ENCODE peak calls at places on chromosomes 2 and 18, in ten cellular contexts. One of them, this sample, is unnamed.

GRCh38 chr2:29700560-29700959 is 220.8 kb downstream of the ALK start:
- DNase-seq in DND-41: no peak
- DNase-seq in GM23248: peak; percentile 50
- DNase-seq in sigmoid colon: no peak
- DNase-seq in ovary: no peak
- DNase-seq in PC-3: peak; percentile 65
- DNase-seq in WERI-Rb-1: no peak
- DNase-seq in heart left ventricle: no peak
- DNase-seq in right lobe of liver: no peak
- DNase-seq in right atrium auricular region: no peak
- DNase-seq in this sample: no peak

GRCh38 chr2:194319222-194319992 is 1337.6 kb upstream of the SLC39A10 start:
- DNase-seq in DND-41: no peak
- DNase-seq in GM23248: no peak
- DNase-seq in sigmoid colon: no peak
- DNase-seq in ovary: no peak
- DNase-seq in PC-3: no peak
- DNase-seq in WERI-Rb-1: no peak
- DNase-seq in heart left ventricle: no peak
- DNase-seq in right lobe of liver: no peak
- DNase-seq in right atrium auricular region: no peak
- DNase-seq in this sample: peak; percentile 9

GRCh38 chr2:233458031-233458610 is 103.8 kb downstream of the DGKD start:
- DNase-seq in DND-41: no peak
- DNase-seq in GM23248: no peak
- DNase-seq in sigmoid colon: no peak
- DNase-seq in ovary: no peak
- DNase-seq in PC-3: no peak
- DNase-seq in WERI-Rb-1: no peak
- DNase-seq in heart left ventricle: no peak
- DNase-seq in right lobe of liver: no peak
- DNase-seq in right atrium auricular region: no peak
- DNase-seq in this sample: no peak

GRCh38 chr2:199895406-199895805 is 15.7 kb upstream of the C2orf69 start:
- DNase-seq in DND-41: no peak
- DNase-seq in GM23248: peak; percentile 40
- DNase-seq in sigmoid colon: no peak
- DNase-seq in ovary: no peak
- DNase-seq in PC-3: no peak
- DNase-seq in WERI-Rb-1: no peak
- DNase-seq in heart left ventricle: no peak
- DNase-seq in right lobe of liver: no peak
- DNase-seq in right atrium auricular region: no peak
- DNase-seq in this sample: no peak

GRCh38 chr18:75391275-75392115 is 36.0 kb downstream of the SMIM21 start:
- DNase-seq in DND-41: no peak
- DNase-seq in GM23248: no peak
- DNase-seq in sigmoid colon: no peak
- DNase-seq in ovary: no peak
- DNase-seq in PC-3: no peak
- DNase-seq in WERI-Rb-1: no peak
- DNase-seq in heart left ventricle: peak; percentile 38
- DNase-seq in right lobe of liver: no peak
- DNase-seq in right atrium auricular region: no peak
- DNase-seq in this sample: no peak

GRCh38 chr2:52611757-52612156 is 1155.8 kb upstream of the CHAC2 start:
- DNase-seq in DND-41: no peak
- DNase-seq in GM23248: no peak
- DNase-seq in sigmoid colon: no peak
- DNase-seq in ovary: no peak
- DNase-seq in PC-3: no peak
- DNase-seq in WERI-Rb-1: no peak
- DNase-seq in heart left ventricle: no peak
- DNase-seq in right lobe of liver: no peak
- DNase-seq in right atrium auricular region: no peak
- DNase-seq in this sample: no peak

GRCh38 chr2:172889287-172889686 is 153.6 kb downstream of the RAPGEF4 start:
- DNase-seq in DND-41: no peak
- DNase-seq in GM23248: no peak
- DNase-seq in sigmoid colon: no peak
- DNase-seq in ovary: no peak
- DNase-seq in PC-3: no peak
- DNase-seq in WERI-Rb-1: no peak
- DNase-seq in heart left ventricle: no peak
- DNase-seq in right lobe of liver: no peak
- DNase-seq in right atrium auricular region: no peak
- DNase-seq in this sample: no peak

GRCh38 chr2:237653791-237654558 is 26.6 kb downstream of the LRRFIP1 start:
- DNase-seq in DND-41: no peak
- DNase-seq in GM23248: no peak
- DNase-seq in sigmoid colon: no peak
- DNase-seq in ovary: no peak
- DNase-seq in PC-3: no peak
- DNase-seq in WERI-Rb-1: no peak
- DNase-seq in heart left ventricle: no peak
- DNase-seq in right lobe of liver: no peak
- DNase-seq in right atrium auricular region: no peak
- DNase-seq in this sample: no peak

GRCh38 chr18:55343396-55344073 is 244.5 kb downstream of the TCF4 start:
- DNase-seq in DND-41: no peak
- DNase-seq in GM23248: peak; percentile 66
- DNase-seq in sigmoid colon: no peak
- DNase-seq in ovary: no peak
- DNase-seq in PC-3: peak; percentile 46
- DNase-seq in WERI-Rb-1: no peak
- DNase-seq in heart left ventricle: no peak
- DNase-seq in right lobe of liver: no peak
- DNase-seq in right atrium auricular region: no peak
- DNase-seq in this sample: no peak

GRCh38 chr2:96493072-96493471 is 12.1 kb downstream of the NEURL3 start:
- DNase-seq in DND-41: no peak
- DNase-seq in GM23248: no peak
- DNase-seq in sigmoid colon: no peak
- DNase-seq in ovary: no peak
- DNase-seq in PC-3: peak; percentile 70
- DNase-seq in WERI-Rb-1: no peak
- DNase-seq in heart left ventricle: no peak
- DNase-seq in right lobe of liver: no peak
- DNase-seq in right atrium auricular region: no peak
- DNase-seq in this sample: no peak

GRCh38 chr2:100494712-100495111 is 24.4 kb downstream of the NMS start:
- DNase-seq in DND-41: no peak
- DNase-seq in GM23248: no peak
- DNase-seq in sigmoid colon: no peak
- DNase-seq in ovary: no peak
- DNase-seq in PC-3: no peak
- DNase-seq in WERI-Rb-1: no peak
- DNase-seq in heart left ventricle: no peak
- DNase-seq in right lobe of liver: no peak
- DNase-seq in right atrium auricular region: no peak
- DNase-seq in this sample: no peak

GRCh38 chr2:9796056-9796792 is 47.0 kb upstream of the TAF1B start:
- DNase-seq in DND-41: no peak
- DNase-seq in GM23248: no peak
- DNase-seq in sigmoid colon: no peak
- DNase-seq in ovary: no peak
- DNase-seq in PC-3: no peak
- DNase-seq in WERI-Rb-1: peak; percentile 34
- DNase-seq in heart left ventricle: peak; percentile 18
- DNase-seq in right lobe of liver: no peak
- DNase-seq in right atrium auricular region: no peak
- DNase-seq in this sample: peak; percentile 62

GRCh38 chr2:26162963-26163362 is 9.9 kb upstream of the GAREM2 start:
- DNase-seq in DND-41: no peak
- DNase-seq in GM23248: no peak
- DNase-seq in sigmoid colon: peak; percentile 6
- DNase-seq in ovary: no peak
- DNase-seq in PC-3: no peak
- DNase-seq in WERI-Rb-1: no peak
- DNase-seq in heart left ventricle: no peak
- DNase-seq in right lobe of liver: peak; percentile 22
- DNase-seq in right atrium auricular region: no peak
- DNase-seq in this sample: no peak

GRCh38 chr2:26168785-26169184 is 4.1 kb upstream of the GAREM2 start:
- DNase-seq in DND-41: no peak
- DNase-seq in GM23248: no peak
- DNase-seq in sigmoid colon: peak; percentile 45
- DNase-seq in ovary: no peak
- DNase-seq in PC-3: no peak
- DNase-seq in WERI-Rb-1: no peak
- DNase-seq in heart left ventricle: no peak
- DNase-seq in right lobe of liver: peak; percentile 17
- DNase-seq in right atrium auricular region: no peak
- DNase-seq in this sample: no peak

GRCh38 chr2:26164231-26164630 is 8.7 kb upstream of the GAREM2 start:
- DNase-seq in DND-41: no peak
- DNase-seq in GM23248: no peak
- DNase-seq in sigmoid colon: peak; percentile 5
- DNase-seq in ovary: no peak
- DNase-seq in PC-3: no peak
- DNase-seq in WERI-Rb-1: no peak
- DNase-seq in heart left ventricle: no peak
- DNase-seq in right lobe of liver: peak; percentile 59
- DNase-seq in right atrium auricular region: no peak
- DNase-seq in this sample: no peak

GRCh38 chr2:26164641-26165211 is 8.2 kb upstream of the GAREM2 start:
- DNase-seq in DND-41: no peak
- DNase-seq in GM23248: no peak
- DNase-seq in sigmoid colon: peak; percentile 22
- DNase-seq in ovary: no peak
- DNase-seq in PC-3: no peak
- DNase-seq in WERI-Rb-1: no peak
- DNase-seq in heart left ventricle: no peak
- DNase-seq in right lobe of liver: peak; percentile 17
- DNase-seq in right atrium auricular region: no peak
- DNase-seq in this sample: no peak

DNA sequence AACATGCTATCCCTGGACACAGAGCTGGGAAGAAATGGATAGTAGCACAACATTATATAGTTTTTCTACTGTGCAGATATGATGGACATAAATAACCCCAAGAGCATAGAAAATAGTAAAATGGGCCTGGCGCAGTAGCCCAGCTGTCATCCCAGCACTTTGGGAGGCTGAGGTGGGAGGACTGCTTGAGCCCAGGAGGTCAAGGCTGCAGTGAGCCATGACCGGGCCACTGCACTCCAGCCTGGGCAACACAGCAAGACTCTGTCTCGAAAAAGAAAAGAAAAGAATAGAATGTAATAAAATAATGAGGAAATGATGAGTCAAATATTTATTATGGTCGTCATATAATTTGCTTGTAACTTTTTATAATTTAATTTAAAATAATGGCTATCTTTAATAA is 7.5 kb upstream of the GAREM2 start:
- DNase-seq in DND-41: no peak
- DNase-seq in GM23248: no peak
- DNase-seq in sigmoid colon: no peak
- DNase-seq in ovary: no peak
- DNase-seq in PC-3: no peak
- DNase-seq in WERI-Rb-1: no peak
- DNase-seq in heart left ventricle: no peak
- DNase-seq in right lobe of liver: peak; percentile 4
- DNase-seq in right atrium auricular region: no peak
- DNase-seq in this sample: no peak
- H3K36me3 ChIP-seq in DND-41: no peaks in the 10 kb centered on the region
- H3K36me3 ChIP-seq in GM23248: no peaks in the 10 kb centered on the region
- H3K36me3 ChIP-seq in sigmoid colon: no peaks in the 10 kb centered on the region
- H3K36me3 ChIP-seq in ovary: no peaks in the 10 kb centered on the region
- H3K36me3 ChIP-seq in PC-3: no peaks in the 10 kb centered on the region
- H3K36me3 ChIP-seq in WERI-Rb-1: no peaks in the 10 kb centered on the region
- H3K36me3 ChIP-seq in heart left ventricle: no peaks in the 10 kb centered on the region
- H3K36me3 ChIP-seq in right lobe of liver: no peaks in the 10 kb centered on the region
- H3K36me3 ChIP-seq in right atrium auricular region: no peaks in the 10 kb centered on the region
- H3K36me3 ChIP-seq in this sample: no peaks in the 10 kb centered on the region

DNA sequence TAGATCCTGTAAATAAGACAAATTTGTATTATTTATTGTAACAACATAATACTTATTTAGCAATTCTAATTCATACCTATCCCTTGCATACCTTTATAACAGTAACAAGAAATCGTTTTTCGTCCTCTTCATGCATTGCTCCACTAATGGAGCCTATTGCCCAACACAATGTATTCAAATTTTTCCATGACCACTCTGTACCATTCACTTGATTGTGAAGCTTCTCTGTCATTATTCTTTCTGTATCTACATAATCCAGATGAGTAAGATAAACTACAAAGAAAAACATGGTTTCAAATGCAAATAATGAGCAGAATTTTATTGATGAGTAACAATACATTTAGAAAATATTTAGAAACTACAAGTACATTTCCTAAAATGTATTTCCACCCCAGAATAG is 21.6 kb upstream of the USP34 start:
- DNase-seq in DND-41: no peak
- DNase-seq in GM23248: no peak
- DNase-seq in sigmoid colon: no peak
- DNase-seq in ovary: no peak
- DNase-seq in PC-3: no peak
- DNase-seq in WERI-Rb-1: no peak
- DNase-seq in heart left ventricle: no peak
- DNase-seq in right lobe of liver: no peak
- DNase-seq in right atrium auricular region: no peak
- DNase-seq in this sample: no peak
- H3K36me3 ChIP-seq in DND-41: peaks cover 97% of the 10 kb centered on the region
- H3K36me3 ChIP-seq in GM23248: peaks cover 77% of the 10 kb centered on the region
- H3K36me3 ChIP-seq in sigmoid colon: peaks cover 100% of the 10 kb centered on the region
- H3K36me3 ChIP-seq in ovary: no peaks in the 10 kb centered on the region
- H3K36me3 ChIP-seq in PC-3: peaks cover 71% of the 10 kb centered on the region
- H3K36me3 ChIP-seq in WERI-Rb-1: peaks cover 100% of the 10 kb centered on the region
- H3K36me3 ChIP-seq in heart left ventricle: peaks cover 99% of the 10 kb centered on the region
- H3K36me3 ChIP-seq in right lobe of liver: peaks cover 30% of the 10 kb centered on the region
- H3K36me3 ChIP-seq in right atrium auricular region: peaks cover 89% of the 10 kb centered on the region
- H3K36me3 ChIP-seq in this sample: peaks cover 69% of the 10 kb centered on the region

DNA sequence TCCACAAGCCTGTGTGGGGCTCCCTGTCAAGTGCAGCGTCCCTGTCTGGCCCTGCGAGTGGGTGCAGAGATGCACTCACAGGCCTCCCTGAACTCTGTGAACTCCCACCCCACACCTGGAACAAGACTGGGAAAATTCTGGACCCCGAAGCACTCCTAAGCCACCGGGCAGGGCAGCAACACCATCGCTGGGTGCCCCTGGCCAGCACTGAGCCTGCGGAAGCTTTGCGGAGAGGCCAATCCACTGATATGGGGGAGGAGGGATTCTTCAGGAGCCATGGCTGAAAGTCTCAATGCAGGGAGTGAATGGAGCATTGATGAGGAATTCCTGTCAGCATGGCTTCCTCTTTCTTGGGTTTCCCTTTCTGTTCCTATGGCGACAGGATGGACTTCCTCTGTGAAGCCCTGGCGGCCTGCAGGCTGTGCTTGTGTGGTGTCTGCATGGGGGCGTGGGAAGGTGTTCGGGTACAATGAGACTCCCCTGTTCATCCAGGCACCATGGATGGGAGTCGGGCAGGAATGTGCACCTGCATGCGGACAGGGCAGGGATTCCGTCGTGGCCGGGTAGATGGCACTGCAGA is 15.1 kb downstream of the TRIB2 start:
- DNase-seq in DND-41: no peak
- DNase-seq in GM23248: no peak
- DNase-seq in sigmoid colon: no peak
- DNase-seq in ovary: no peak
- DNase-seq in PC-3: no peak
- DNase-seq in WERI-Rb-1: no peak
- DNase-seq in heart left ventricle: no peak
- DNase-seq in right lobe of liver: no peak
- DNase-seq in right atrium auricular region: no peak
- DNase-seq in this sample: no peak
- H3K36me3 ChIP-seq in DND-41: peaks cover 87% of the 10 kb centered on the region
- H3K36me3 ChIP-seq in GM23248: peaks cover 39% of the 10 kb centered on the region
- H3K36me3 ChIP-seq in sigmoid colon: peaks cover 62% of the 10 kb centered on the region
- H3K36me3 ChIP-seq in ovary: no peaks in the 10 kb centered on the region
- H3K36me3 ChIP-seq in PC-3: peaks cover 54% of the 10 kb centered on the region
- H3K36me3 ChIP-seq in WERI-Rb-1: no peaks in the 10 kb centered on the region
- H3K36me3 ChIP-seq in heart left ventricle: peaks cover 82% of the 10 kb centered on the region
- H3K36me3 ChIP-seq in right lobe of liver: no peaks in the 10 kb centered on the region
- H3K36me3 ChIP-seq in right atrium auricular region: peaks cover 63% of the 10 kb centered on the region
- H3K36me3 ChIP-seq in this sample: peaks cover 75% of the 10 kb centered on the region

GRCh38 chr2:3466966-3467365 is 52.4 kb downstream of the ADI1 start:
- DNase-seq in DND-41: no peak
- DNase-seq in GM23248: no peak
- DNase-seq in sigmoid colon: no peak
- DNase-seq in ovary: no peak
- DNase-seq in PC-3: no peak
- DNase-seq in WERI-Rb-1: peak; percentile 85
- DNase-seq in heart left ventricle: no peak
- DNase-seq in right lobe of liver: no peak
- DNase-seq in right atrium auricular region: no peak
- DNase-seq in this sample: no peak
- H3K36me3 ChIP-seq in DND-41: peaks cover 77% of the 10 kb centered on the region
- H3K36me3 ChIP-seq in GM23248: no peaks in the 10 kb centered on the region
- H3K36me3 ChIP-seq in sigmoid colon: peaks cover 66% of the 10 kb centered on the region
- H3K36me3 ChIP-seq in ovary: no peaks in the 10 kb centered on the region
- H3K36me3 ChIP-seq in PC-3: peaks cover 8% of the 10 kb centered on the region
- H3K36me3 ChIP-seq in WERI-Rb-1: peaks cover 15% of the 10 kb centered on the region
- H3K36me3 ChIP-seq in heart left ventricle: peaks cover 88% of the 10 kb centered on the region
- H3K36me3 ChIP-seq in right lobe of liver: peaks cover 5% of the 10 kb centered on the region
- H3K36me3 ChIP-seq in right atrium auricular region: peaks cover 44% of the 10 kb centered on the region
- H3K36me3 ChIP-seq in this sample: peaks cover 16% of the 10 kb centered on the region